ENCODE peak calls at places on chromosomes 2 and 18, in eight cellular contexts. D is substantia nigra, Z is AG04450, C is right cardiac atrium, E is epithelial cell of prostate, W is neural progenitor cell, B is colonic mucosa, V is stomach. X is an unnamed sample.
A peak's percentile ranks its signal among the peaks of the same experiment; 100 is the strongest.

GRCh38 chr2:234949762-234950434 is 1.9 kb upstream of the SH3BP4 start:
- DNase-seq in Z (peak; percentile 99), D (no peak), E (peak; percentile 92), C (no peak), W (no peak), V (no peak), B (no peak), X (no peak)

GRCh38 chr2:54954158-54954557 is 96.1 kb downstream of the RTN4 start:
- DNase-seq in B (no peak), W (no peak), C (no peak), D (no peak), Z (no peak), V (no peak), E (no peak), X (no peak)

GRCh38 chr2:128385365-128385764 is 66.7 kb upstream of the HS6ST1 start:
- DNase-seq in V (peak; percentile 4), B (no peak), E (no peak), C (no peak), Z (no peak), W (no peak), D (no peak), X (peak; percentile 39)

GRCh38 chr18:21843340-21843739 is 102.7 kb downstream of the MIB1 start:
- DNase-seq in D (no peak), C (no peak), V (no peak), B (no peak), W (no peak), E (no peak), Z (no peak), X (no peak)

GRCh38 chr2:111698089-111698488 is 185.9 kb downstream of the ANAPC1 start:
- DNase-seq in D (no peak), C (no peak), B (peak; percentile 38), W (no peak), V (no peak), Z (no peak), E (no peak), X (no peak)

GRCh38 chr18:50405582-50406271 is 30.9 kb downstream of the SKA1 start:
- DNase-seq in E (no peak), Z (no peak), W (peak; percentile 64), B (no peak), V (no peak), D (no peak), C (no peak), X (no peak)

GRCh38 chr2:17593445-17593840 is 52.9 kb downstream of the VSNL1 start:
- DNase-seq in W (no peak), B (no peak), Z (no peak), C (no peak), E (no peak), V (no peak), D (no peak), X (no peak)

GRCh38 chr18:9915291-9916066 is 1.7 kb downstream of the VAPA start:
- DNase-seq in E (no peak), B (no peak), V (no peak), D (no peak), Z (no peak), C (no peak), W (no peak), X (no peak)

GRCh38 chr2:197599285-197599965 is 76.0 kb downstream of the RFTN2 start:
- DNase-seq in B (no peak), D (no peak), E (peak; percentile 10), Z (peak; percentile 21), W (peak; percentile 16), C (peak; percentile 39), V (no peak), X (no peak)

GRCh38 chr18:37684183-37684582 is 118.6 kb upstream of the CELF4 start:
- DNase-seq in E (no peak), C (no peak), V (no peak), B (no peak), Z (no peak), D (no peak), W (no peak), X (no peak)

GRCh38 chr18:59959079-59959478 is 59.3 kb downstream of the PMAIP1 start:
- DNase-seq in W (no peak), B (no peak), V (no peak), Z (no peak), D (no peak), E (no peak), C (no peak), X (no peak)

GRCh38 chr2:218811382-218811781 is 20.2 kb downstream of the PRKAG3 start:
- DNase-seq in D (no peak), V (no peak), C (no peak), W (no peak), Z (no peak), B (no peak), E (no peak), X (no peak)

GRCh38 chr2:30234180-30234971 is 3.0 kb downstream of the LBH start:
- DNase-seq in B (no peak), W (peak; percentile 58), E (peak; percentile 92), C (no peak), Z (peak; percentile 83), D (no peak), V (peak; percentile 35), X (no peak)
- H3K27ac ChIP-seq in B (peak overlapping the region; percentile 36), W (no peak overlapping the region), E (peak overlapping the region; percentile 24), C (no peak overlapping the region), Z (peak overlapping the region; percentile 57), D (no peak overlapping the region), V (no peak overlapping the region), X (no peak overlapping the region)

GRCh38 chr2:227370087-227370486 is 9.0 kb downstream of the TM4SF20 start:
- DNase-seq in B (no peak), W (no peak), V (no peak), D (no peak), Z (no peak), C (no peak), E (no peak), X (no peak)
- H3K27ac ChIP-seq in B (no peak overlapping the region), W (no peak overlapping the region), V (no peak overlapping the region), D (no peak overlapping the region), Z (peak overlapping the region; percentile 57), C (no peak overlapping the region), E (no peak overlapping the region), X (no peak overlapping the region)

DNA sequence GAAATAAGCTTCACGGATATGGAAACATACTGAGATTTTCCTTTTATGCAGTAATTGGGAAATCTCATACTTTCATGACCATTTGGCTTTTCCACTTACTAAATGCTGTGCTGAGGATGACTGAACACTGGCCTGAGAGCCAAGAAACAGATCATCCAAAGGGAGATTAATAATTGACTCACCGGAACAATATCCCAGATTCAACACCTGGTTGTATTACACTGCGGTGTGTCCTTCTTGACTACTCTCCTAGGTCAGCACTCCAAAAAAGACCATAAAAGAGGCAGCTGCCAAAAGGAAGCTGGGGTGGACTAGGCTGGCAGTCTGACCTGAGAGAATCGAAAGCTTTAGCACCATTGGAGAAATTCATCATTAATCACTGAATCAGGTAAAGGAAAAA is 469.1 kb downstream of the CBLN2 start:
- DNase-seq in D (no peak), W (no peak), B (no peak), V (no peak), C (no peak), E (no peak), Z (no peak), X (no peak)
- H3K27ac ChIP-seq in D (no peak overlapping the region), W (no peak overlapping the region), B (no peak overlapping the region), V (no peak overlapping the region), C (no peak overlapping the region), E (no peak overlapping the region), Z (no peak overlapping the region), X (no peak overlapping the region)

DNA sequence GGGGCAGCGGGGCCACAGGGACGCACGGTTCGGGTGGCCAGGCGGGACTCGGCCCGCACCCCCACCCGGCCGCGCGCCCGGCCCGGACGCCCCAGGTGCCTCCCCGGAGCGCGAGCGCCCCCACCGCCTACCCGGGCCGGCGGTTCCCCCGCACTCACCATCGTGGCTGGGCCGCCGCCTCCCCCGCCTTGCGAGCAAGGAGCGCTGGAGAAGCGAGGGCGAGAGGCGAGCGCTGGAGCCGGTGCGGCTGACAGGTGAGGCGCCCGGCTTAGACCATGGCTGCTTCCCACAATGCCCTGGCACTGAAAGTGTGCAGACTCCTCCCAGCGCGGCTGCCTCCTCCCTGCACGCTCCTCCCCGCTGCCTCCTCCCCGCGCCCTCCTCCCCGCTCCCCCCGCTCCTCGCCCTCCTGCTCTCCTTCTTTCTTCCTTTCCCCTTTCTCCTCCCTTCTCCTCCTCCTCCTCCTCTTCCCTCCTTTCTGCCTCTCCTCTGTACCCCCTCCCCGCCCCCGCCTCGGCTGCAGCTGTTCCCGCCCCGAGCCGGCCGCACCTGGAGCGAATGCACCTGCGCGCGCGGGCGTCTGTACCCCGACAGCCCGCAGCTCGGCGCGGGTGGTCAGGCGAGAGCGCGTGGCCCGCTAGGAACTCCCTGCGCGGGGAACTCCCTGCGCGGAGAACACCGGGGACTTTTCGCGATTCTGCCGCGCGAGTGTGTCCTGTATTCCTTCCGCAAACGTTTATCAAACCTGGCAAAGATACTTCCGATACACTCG is at the start of gene AP1S3:
- DNase-seq in E (peak; percentile 52), B (peak; percentile 91), V (peak; percentile 84), C (peak; percentile 81), W (peak; percentile 87), D (no peak), Z (no peak), X (peak; percentile 42)
- H3K27ac ChIP-seq in E (peak within 1 kb of the TSS; percentile 75), B (peak within 1 kb of the TSS; percentile 66), V (peak within 1 kb of the TSS; percentile 81), C (no peak within 1 kb of the TSS), W (no peak within 1 kb of the TSS), D (no peak within 1 kb of the TSS), Z (no peak within 1 kb of the TSS), X (no peak within 1 kb of the TSS)

GRCh38 chr2:212083492-212083891 is 455.1 kb downstream of the ERBB4 start:
- DNase-seq in D (no peak), V (no peak), Z (no peak), B (no peak), E (no peak), C (no peak), W (no peak), X (no peak)
- H3K27ac ChIP-seq in D (no peak overlapping the region), V (no peak overlapping the region), Z (no peak overlapping the region), B (no peak overlapping the region), E (no peak overlapping the region), C (no peak overlapping the region), W (no peak overlapping the region), X (no peak overlapping the region)

GRCh38 chr2:166171210-166171609 is 43.4 kb upstream of the SCN1A start:
- DNase-seq in B (no peak), D (no peak), W (no peak), Z (no peak), V (no peak), C (no peak), E (no peak), X (no peak)
- H3K27ac ChIP-seq in B (no peak overlapping the region), D (no peak overlapping the region), W (no peak overlapping the region), Z (no peak overlapping the region), V (no peak overlapping the region), C (no peak overlapping the region), E (no peak overlapping the region), X (no peak overlapping the region)

GRCh38 chr2:221608442-221608841 is 36.3 kb upstream of the EPHA4 start:
- DNase-seq in D (no peak), W (no peak), E (no peak), B (no peak), Z (no peak), V (no peak), C (no peak), X (no peak)
- H3K27ac ChIP-seq in D (no peak overlapping the region), W (no peak overlapping the region), E (no peak overlapping the region), B (no peak overlapping the region), Z (no peak overlapping the region), V (no peak overlapping the region), C (no peak overlapping the region), X (no peak overlapping the region)

X was measured in psoas muscle.